ENCODE peak calls at places on chromosomes 3 and 15, in nine cellular contexts. H is heart left ventricle, R is sigmoid colon, X is thyroid gland, J is Peyer's patch, O is transverse colon, M is uterus, A is body of pancreas, P is stomach. L is an unnamed sample. For H3K4me1, the result is how much of the 10 kb centered on the place peaks cover.

GRCh38 chr3:150410311-150411105 is 2.4 kb downstream of the TSC22D2 start:
- DNase-seq in H (peak), R (peak), X (peak), J (peak), O (peak), M (peak), A (peak), P (peak), L (no peak)

GRCh38 chr15:60809375-60809774 is 330.4 kb upstream of the ICE2 start:
- DNase-seq in H (no peak), R (no peak), X (no peak), J (no peak), O (no peak), M (no peak), A (no peak), P (no peak), L (no peak)

GRCh38 chr15:86611392-86612040 is 531.8 kb downstream of the AGBL1 start:
- DNase-seq in H (no peak), R (no peak), X (no peak), J (no peak), O (no peak), M (no peak), A (no peak), P (no peak), L (no peak)

GRCh38 chr3:190279690-190280089 is 42.6 kb downstream of the CLDN1 start:
- DNase-seq in H (no peak), R (no peak), X (no peak), J (no peak), O (no peak), M (no peak), A (no peak), P (no peak), L (no peak)

GRCh38 chr15:58348095-58348812 is 83.5 kb upstream of the LIPC start:
- DNase-seq in H (no peak), R (no peak), X (no peak), J (no peak), O (no peak), M (no peak), A (no peak), P (no peak), L (no peak)

GRCh38 chr3:184932777-184933176 is 120.8 kb downstream of the VPS8 start:
- DNase-seq in H (no peak), R (no peak), X (no peak), J (no peak), O (no peak), M (no peak), A (no peak), P (no peak), L (no peak)

GRCh38 chr15:69990566-69991391 is 106.9 kb downstream of the TLE3 start:
- DNase-seq in H (no peak), R (no peak), X (no peak), J (no peak), O (no peak), M (no peak), A (no peak), P (no peak), L (no peak)

GRCh38 chr15:20346082-20346805 is 195.4 kb downstream of the GOLGA6L6 start:
- DNase-seq in H (no peak), R (peak), X (no peak), J (peak), O (no peak), M (no peak), A (peak), P (no peak), L (no peak)

GRCh38 chr15:50232791-50233190 is 32.7 kb downstream of the HDC start:
- DNase-seq in H (no peak), R (no peak), X (no peak), J (no peak), O (no peak), M (no peak), A (no peak), P (no peak), L (no peak)

GRCh38 chr3:111012388-111013248 is 59.0 kb upstream of the NECTIN3 start:
- DNase-seq in H (no peak), R (no peak), X (peak), J (no peak), O (no peak), M (no peak), A (no peak), P (no peak), L (no peak)

GRCh38 chr3:127034195-127034989 is 51.5 kb downstream of the PLXNA1 start:
- DNase-seq in H (no peak), R (no peak), X (no peak), J (no peak), O (no peak), M (no peak), A (no peak), P (no peak), L (no peak)

GRCh38 chr15:91954211-91954804 is 100.8 kb downstream of the SLCO3A1 start:
- DNase-seq in H (no peak), R (no peak), X (no peak), J (no peak), O (peak), M (no peak), A (no peak), P (no peak), L (no peak)

GRCh38 chr3:197345381-197345780 is 47.0 kb upstream of the DLG1 start:
- DNase-seq in H (no peak), R (no peak), X (no peak), J (no peak), O (no peak), M (no peak), A (no peak), P (no peak), L (no peak)
- H3K4me3 ChIP-seq in H (no peak), R (no peak), X (no peak), J (no peak), O (no peak), M (no peak), A (no peak), P (no peak), L (no peak)

GRCh38 chr3:58607816-58608215 is 30.6 kb upstream of the FAM107A start:
- DNase-seq in H (no peak), R (no peak), X (no peak), J (no peak), O (no peak), M (no peak), A (no peak), P (no peak), L (no peak)
- H3K4me1 ChIP-seq in H (under half), R (under half), X (under half), J (under half), O (under half), M (under half), A (under half), P (under half), L (under half)

GRCh38 chr3:37173806-37174205 is 576 bp downstream of the LRRFIP2 start:
- DNase-seq in H (no peak), R (no peak), X (no peak), J (no peak), O (no peak), M (no peak), A (no peak), P (no peak), L (no peak)

GRCh38 chr3:37170513-37170912 is 3.9 kb downstream of the LRRFIP2 start:
- DNase-seq in H (no peak), R (no peak), X (no peak), J (no peak), O (no peak), M (no peak), A (no peak), P (no peak), L (no peak)

GRCh38 chr3:37171144-37171543 is 3.2 kb downstream of the LRRFIP2 start:
- DNase-seq in H (peak), R (no peak), X (no peak), J (no peak), O (no peak), M (no peak), A (no peak), P (no peak), L (no peak)

GRCh38 chr3:37170097-37170496 is 4.3 kb downstream of the LRRFIP2 start:
- DNase-seq in H (no peak), R (no peak), X (no peak), J (no peak), O (no peak), M (no peak), A (no peak), P (no peak), L (no peak)

DNA sequence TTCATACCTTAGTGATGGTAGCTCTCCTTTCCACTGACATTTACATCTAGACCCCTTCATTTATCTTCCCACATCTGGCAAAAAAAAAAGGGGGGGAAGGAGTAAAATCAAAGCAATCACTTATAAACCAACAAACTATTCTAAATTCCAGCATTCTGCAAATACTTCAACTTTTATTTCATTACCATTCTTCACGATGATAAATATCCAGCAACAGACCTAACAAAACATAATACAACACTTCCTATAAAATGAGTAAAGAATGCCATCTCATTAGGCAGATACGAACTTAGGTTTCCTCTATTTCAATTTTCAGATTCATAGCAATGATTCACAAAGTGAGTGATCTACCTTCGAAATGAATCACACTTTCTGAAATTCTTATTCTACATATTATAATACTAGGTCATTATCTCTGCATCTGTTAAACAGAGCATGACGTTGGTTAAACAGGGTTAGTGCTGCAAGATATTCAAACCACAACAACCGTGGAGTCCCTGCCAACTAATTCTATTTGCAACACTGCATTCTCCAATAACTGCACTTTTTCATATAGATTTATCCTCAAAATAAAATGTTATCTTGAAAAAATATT is at the start of gene LRRFIP2:
- DNase-seq in H (no peak), R (no peak), X (no peak), J (no peak), O (no peak), M (no peak), A (no peak), P (no peak), L (no peak)
- TF ChIP-seq POLR2A in H (no peak), R (no peak), X (no peak), J (no peak), O (no peak), M (no peak), A (no peak), P (no peak), L (no peak)

DNA sequence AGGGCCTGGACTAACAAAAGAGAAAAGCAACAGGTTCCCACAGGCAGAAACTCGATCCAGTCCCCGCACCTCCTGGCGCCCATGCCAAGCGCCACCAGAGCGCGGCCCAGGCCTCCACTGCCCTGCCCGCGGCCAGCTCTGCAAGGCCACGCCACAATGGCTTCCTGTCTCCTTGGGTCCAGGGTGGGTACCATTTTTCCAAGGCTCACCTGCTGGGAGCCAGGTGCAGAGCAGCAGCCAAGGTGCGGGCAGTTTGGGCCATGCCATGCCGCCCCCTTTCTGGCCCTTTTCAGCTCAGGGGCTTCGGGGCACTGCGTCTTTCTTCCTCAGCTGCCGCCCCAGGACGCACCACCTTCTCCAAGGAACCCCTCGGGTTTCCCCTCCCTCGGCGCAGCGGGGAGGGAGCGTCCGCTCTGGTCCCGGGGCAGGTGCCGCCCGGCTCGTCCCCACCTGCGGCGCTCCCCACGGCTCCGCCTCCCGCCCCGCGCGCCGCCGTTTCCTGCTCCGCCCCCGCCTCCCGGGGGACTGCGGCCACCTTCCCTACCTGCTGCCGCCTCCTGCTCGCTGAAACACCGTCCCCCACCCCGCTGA is at the start of gene ILDR1:
- DNase-seq in H (no peak), R (no peak), X (peak), J (peak), O (peak), M (no peak), A (peak), P (peak), L (no peak)
- H3K4me3 ChIP-seq in H (peak), R (no peak), X (peak), J (peak), O (peak), M (no peak), A (peak), P (peak), L (peak)

GRCh38 chr3:53167418-53168174 is 6.6 kb downstream of the PRKCD start:
- DNase-seq in H (no peak), R (no peak), X (peak), J (no peak), O (no peak), M (no peak), A (no peak), P (no peak), L (no peak)
- H3K4me1 ChIP-seq in H (under half), R (under half), X (half or more), J (under half), O (under half), M (under half), A (half or more), P (half or more), L (under half)

GRCh38 chr15:101497484-101498034 is 8.1 kb upstream of the PCSK6 start:
- DNase-seq in H (no peak), R (no peak), X (no peak), J (no peak), O (peak), M (no peak), A (no peak), P (no peak), L (no peak)
- TF ChIP-seq POLR2A in H (no peak), R (no peak), X (no peak), J (no peak), O (peak), M (no peak), A (no peak), P (no peak), L (no peak)

DNA sequence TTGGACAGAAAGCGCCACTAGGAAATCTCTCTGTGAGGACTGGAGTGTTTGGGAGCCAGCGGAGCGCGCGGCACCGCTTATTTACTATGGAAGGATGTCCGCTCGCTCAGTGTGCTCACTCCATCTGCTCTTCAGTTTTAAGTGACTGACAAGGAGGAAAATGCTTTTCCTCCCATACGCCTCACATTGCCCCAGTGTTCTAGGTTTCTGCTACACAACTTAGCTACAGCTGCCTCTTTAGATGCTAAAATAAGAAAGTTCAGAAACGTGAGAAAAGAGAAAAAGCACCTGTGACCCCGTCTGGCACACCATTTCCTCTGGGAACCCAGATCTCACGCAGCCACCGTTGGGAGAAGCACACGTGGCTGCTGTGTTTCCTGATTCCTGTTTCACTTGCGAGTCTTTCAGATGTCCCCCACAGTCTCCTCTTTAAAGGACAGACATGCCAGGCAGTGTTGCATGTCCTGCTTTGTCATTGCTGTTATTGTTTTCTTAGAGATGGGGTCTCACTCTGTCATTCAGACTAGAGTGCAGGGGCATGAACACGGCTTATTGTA is 11.7 kb upstream of the MUSTN1 start:
- DNase-seq in H (no peak), R (no peak), X (peak), J (no peak), O (no peak), M (no peak), A (no peak), P (no peak), L (no peak)
- H3K4me3 ChIP-seq in H (no peak), R (no peak), X (no peak), J (no peak), O (no peak), M (no peak), A (no peak), P (no peak), L (no peak)

DNA sequence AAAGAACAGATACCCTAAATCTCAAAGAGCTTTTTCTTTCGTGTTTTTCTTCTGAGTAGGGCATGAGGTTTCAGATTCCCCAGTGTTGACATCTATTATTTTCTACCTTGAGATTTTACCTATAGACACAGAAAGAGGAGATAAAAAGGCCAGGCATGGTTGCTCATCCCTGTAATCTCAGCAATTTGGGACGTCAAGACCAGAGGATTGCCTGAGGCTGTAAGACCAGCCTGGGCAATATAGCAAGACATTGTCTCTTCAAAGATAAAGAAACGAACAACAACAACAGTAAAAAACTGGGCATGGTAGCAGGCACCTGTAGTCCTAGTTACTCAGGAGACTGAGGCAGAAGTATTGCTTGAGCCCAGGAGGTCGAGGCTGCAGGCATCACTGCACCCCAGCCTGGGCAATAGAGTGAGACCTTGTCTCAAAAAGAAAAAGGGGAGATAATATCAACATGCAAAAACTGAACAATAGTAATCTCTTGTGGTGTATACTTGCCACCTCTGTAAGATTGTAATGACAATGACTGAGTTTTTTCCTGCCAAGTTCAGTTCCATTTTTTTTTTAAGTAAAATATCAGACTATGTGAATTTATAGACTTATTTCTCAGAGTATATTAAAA is 71.3 kb downstream of the MBNL1 start:
- DNase-seq in H (no peak), R (no peak), X (no peak), J (no peak), O (no peak), M (no peak), A (no peak), P (no peak), L (no peak)
- H3K4me1 ChIP-seq in H (half or more), R (half or more), X (under half), J (under half), O (under half), M (under half), A (under half), P (half or more), L (under half)

DNA sequence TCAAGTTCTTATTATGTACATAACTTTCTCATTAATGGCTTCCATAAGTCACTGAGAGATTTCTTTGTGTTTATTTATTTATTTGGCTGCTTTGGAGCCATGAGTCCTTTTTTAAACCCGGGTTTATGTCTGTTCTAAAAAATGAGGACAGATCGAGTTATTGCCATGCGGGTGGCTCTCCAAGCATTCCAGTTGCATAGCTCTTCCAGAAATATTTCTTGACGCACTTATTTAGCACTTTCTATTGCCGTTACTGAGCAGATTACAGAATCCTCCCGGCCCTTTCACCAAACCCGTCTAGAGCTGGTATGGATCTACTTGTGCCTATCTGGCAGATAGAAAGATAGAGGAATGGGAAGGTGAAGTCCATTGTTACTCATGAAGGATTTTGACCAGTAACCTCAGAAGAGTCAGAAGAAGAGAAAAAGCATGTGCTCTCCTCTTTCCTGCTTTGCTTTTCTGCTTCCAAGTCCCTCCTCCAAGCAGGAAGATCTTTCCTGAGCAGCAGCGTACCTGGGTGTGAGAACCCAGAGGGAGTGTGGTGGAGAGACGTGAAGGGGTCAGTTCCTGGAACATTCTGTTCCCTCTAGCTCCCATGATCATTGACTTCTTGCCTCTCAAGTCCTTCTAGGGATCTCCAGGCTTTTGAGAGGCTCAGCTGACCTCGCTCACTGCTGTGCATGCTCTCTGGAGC is 112.8 kb downstream of the LPP start:
- DNase-seq in H (no peak), R (peak), X (peak), J (no peak), O (peak), M (peak), A (no peak), P (peak), L (no peak)
- TF ChIP-seq POLR2A in H (no peak), R (no peak), X (no peak), J (no peak), O (no peak), M (peak), A (no peak), P (peak), L (peak)

L was measured in esophagus squamous epithelium.